ENCODE peak calls at places on chromosomes 5 and 9, in seven cellular contexts. One of them, this sample, is unnamed.

GRCh38 chr5:149895416-149896345 is 48.9 kb downstream of the PDE6A start:
- DNase-seq in fibroblast of lung: peak; percentile 55
- DNase-seq in cardiac muscle cell: no peak
- DNase-seq in OCI-LY7: no peak
- DNase-seq in colonic mucosa: no peak
- DNase-seq in right atrium auricular region: no peak
- DNase-seq in A549: no peak
- DNase-seq in this sample: no peak

GRCh38 chr5:127875235-127876021 is 172.2 kb downstream of the CCDC192 start:
- DNase-seq in fibroblast of lung: peak; percentile 56
- DNase-seq in A549: peak; percentile 93
- DNase-seq in colonic mucosa: peak; percentile 81
- DNase-seq in right atrium auricular region: no peak
- DNase-seq in cardiac muscle cell: peak; percentile 91
- DNase-seq in OCI-LY7: peak; percentile 60
- DNase-seq in this sample: peak; percentile 49

GRCh38 chr5:194603-195209 is 3.4 kb downstream of the LRRC14B start:
- DNase-seq in right atrium auricular region: no peak
- DNase-seq in fibroblast of lung: no peak
- DNase-seq in cardiac muscle cell: no peak
- DNase-seq in A549: no peak
- DNase-seq in OCI-LY7: no peak
- DNase-seq in colonic mucosa: no peak
- DNase-seq in this sample: peak; percentile 37

GRCh38 chr5:170553218-170553617 is 49.4 kb downstream of the KCNIP1 start:
- DNase-seq in colonic mucosa: no peak
- DNase-seq in fibroblast of lung: no peak
- DNase-seq in OCI-LY7: no peak
- DNase-seq in cardiac muscle cell: no peak
- DNase-seq in A549: no peak
- DNase-seq in right atrium auricular region: no peak
- DNase-seq in this sample: no peak

GRCh38 chr5:141814064-141814982 is 63.9 kb downstream of the PCDH1 start:
- DNase-seq in A549: peak; percentile 55
- DNase-seq in colonic mucosa: peak; percentile 75
- DNase-seq in right atrium auricular region: no peak
- DNase-seq in cardiac muscle cell: peak; percentile 70
- DNase-seq in fibroblast of lung: no peak
- DNase-seq in OCI-LY7: peak; percentile 43
- DNase-seq in this sample: no peak

GRCh38 chr9:110143969-110144545 is 63.9 kb downstream of the C9orf152 start:
- DNase-seq in OCI-LY7: peak; percentile 87
- DNase-seq in colonic mucosa: no peak
- DNase-seq in right atrium auricular region: no peak
- DNase-seq in cardiac muscle cell: peak; percentile 27
- DNase-seq in A549: no peak
- DNase-seq in fibroblast of lung: no peak
- DNase-seq in this sample: no peak

GRCh38 chr5:113503146-113503545 is 10.3 kb upstream of the YTHDC2 start:
- DNase-seq in fibroblast of lung: no peak
- DNase-seq in A549: no peak
- DNase-seq in right atrium auricular region: no peak
- DNase-seq in cardiac muscle cell: no peak
- DNase-seq in colonic mucosa: no peak
- DNase-seq in OCI-LY7: no peak
- DNase-seq in this sample: no peak

GRCh38 chr9:114587345-114588149 is at the start of gene ATP6V1G1:
- DNase-seq in A549: peak; percentile 99
- DNase-seq in cardiac muscle cell: peak; percentile 100
- DNase-seq in fibroblast of lung: peak; percentile 99
- DNase-seq in colonic mucosa: peak; percentile 100
- DNase-seq in right atrium auricular region: peak; percentile 100
- DNase-seq in OCI-LY7: peak; percentile 99
- DNase-seq in this sample: peak; percentile 100

GRCh38 chr5:31854625-31855526 is 215.9 kb downstream of the PDZD2 start:
- DNase-seq in OCI-LY7: no peak
- DNase-seq in A549: peak; percentile 20
- DNase-seq in cardiac muscle cell: peak; percentile 59
- DNase-seq in fibroblast of lung: peak; percentile 71
- DNase-seq in colonic mucosa: no peak
- DNase-seq in right atrium auricular region: peak; percentile 59
- DNase-seq in this sample: peak; percentile 50

GRCh38 chr5:179974281-179974945 is 66.7 kb upstream of the TBC1D9B start:
- DNase-seq in colonic mucosa: no peak
- DNase-seq in A549: no peak
- DNase-seq in cardiac muscle cell: no peak
- DNase-seq in OCI-LY7: no peak
- DNase-seq in right atrium auricular region: no peak
- DNase-seq in fibroblast of lung: no peak
- DNase-seq in this sample: no peak

GRCh38 chr9:110192531-110193326 is 15.2 kb downstream of the C9orf152 start:
- DNase-seq in fibroblast of lung: peak; percentile 88
- DNase-seq in right atrium auricular region: no peak
- DNase-seq in OCI-LY7: no peak
- DNase-seq in colonic mucosa: peak; percentile 35
- DNase-seq in cardiac muscle cell: no peak
- DNase-seq in A549: peak; percentile 23
- DNase-seq in this sample: no peak

GRCh38 chr9:121888438-121888775 is 204.7 kb downstream of the TTLL11 start:
- DNase-seq in colonic mucosa: no peak
- DNase-seq in OCI-LY7: no peak
- DNase-seq in right atrium auricular region: peak; percentile 69
- DNase-seq in fibroblast of lung: peak; percentile 91
- DNase-seq in A549: peak; percentile 26
- DNase-seq in cardiac muscle cell: no peak
- DNase-seq in this sample: no peak

GRCh38 chr9:114029311-114030170 is 48.6 kb downstream of the AMBP start:
- DNase-seq in OCI-LY7: no peak
- DNase-seq in A549: no peak
- DNase-seq in colonic mucosa: peak; percentile 15
- DNase-seq in right atrium auricular region: no peak
- DNase-seq in cardiac muscle cell: no peak
- DNase-seq in fibroblast of lung: no peak
- DNase-seq in this sample: no peak

GRCh38 chr5:112757468-112758208 is 20.0 kb downstream of the APC start:
- DNase-seq in A549: peak; percentile 65
- DNase-seq in cardiac muscle cell: peak; percentile 56
- DNase-seq in fibroblast of lung: peak; percentile 48
- DNase-seq in OCI-LY7: peak; percentile 74
- DNase-seq in colonic mucosa: no peak
- DNase-seq in right atrium auricular region: no peak
- DNase-seq in this sample: no peak

GRCh38 chr9:130451509-130452388 is 7.0 kb downstream of the ASS1 start:
- DNase-seq in cardiac muscle cell: peak; percentile 94
- DNase-seq in right atrium auricular region: peak; percentile 88
- DNase-seq in A549: peak; percentile 70
- DNase-seq in fibroblast of lung: peak; percentile 93
- DNase-seq in OCI-LY7: peak; percentile 16
- DNase-seq in colonic mucosa: peak; percentile 91
- DNase-seq in this sample: peak; percentile 96

GRCh38 chr9:72899734-72900477 is 52.9 kb downstream of the ALDH1A1 start:
- DNase-seq in OCI-LY7: no peak
- DNase-seq in colonic mucosa: no peak
- DNase-seq in fibroblast of lung: no peak
- DNase-seq in cardiac muscle cell: no peak
- DNase-seq in right atrium auricular region: no peak
- DNase-seq in A549: no peak
- DNase-seq in this sample: no peak

GRCh38 chr5:127564002-127564769 is 46.7 kb downstream of the PRRC1 start:
- DNase-seq in fibroblast of lung: peak; percentile 45
- DNase-seq in A549: peak; percentile 65
- DNase-seq in cardiac muscle cell: peak; percentile 74
- DNase-seq in colonic mucosa: peak; percentile 62
- DNase-seq in right atrium auricular region: no peak
- DNase-seq in OCI-LY7: peak; percentile 70
- DNase-seq in this sample: no peak

GRCh38 chr9:118961857-118962256 is 407.4 kb downstream of the BRINP1 start:
- DNase-seq in OCI-LY7: no peak
- DNase-seq in fibroblast of lung: peak; percentile 93
- DNase-seq in colonic mucosa: no peak
- DNase-seq in right atrium auricular region: no peak
- DNase-seq in A549: peak; percentile 2
- DNase-seq in cardiac muscle cell: peak; percentile 34
- DNase-seq in this sample: no peak

GRCh38 chr5:174618589-174618988 is 105.8 kb upstream of the MSX2 start:
- DNase-seq in colonic mucosa: no peak
- DNase-seq in right atrium auricular region: no peak
- DNase-seq in fibroblast of lung: no peak
- DNase-seq in cardiac muscle cell: peak; percentile 56
- DNase-seq in OCI-LY7: no peak
- DNase-seq in A549: no peak
- DNase-seq in this sample: no peak

GRCh38 chr5:64165500-64166200 is at the start of gene RNF180:
- DNase-seq in colonic mucosa: peak; percentile 33
- DNase-seq in right atrium auricular region: no peak
- DNase-seq in fibroblast of lung: peak; percentile 51
- DNase-seq in OCI-LY7: no peak
- DNase-seq in A549: peak; percentile 21
- DNase-seq in cardiac muscle cell: peak; percentile 74
- DNase-seq in this sample: peak; percentile 64

GRCh38 chr9:69918317-69918716 is 97.7 kb downstream of the CFAP95 start:
- DNase-seq in OCI-LY7: no peak
- DNase-seq in right atrium auricular region: no peak
- DNase-seq in A549: no peak
- DNase-seq in cardiac muscle cell: no peak
- DNase-seq in fibroblast of lung: no peak
- DNase-seq in colonic mucosa: no peak
- DNase-seq in this sample: peak; percentile 54

GRCh38 chr5:883475-884181 is 9.0 kb downstream of the BRD9 start:
- DNase-seq in right atrium auricular region: no peak
- DNase-seq in OCI-LY7: no peak
- DNase-seq in fibroblast of lung: no peak
- DNase-seq in colonic mucosa: no peak
- DNase-seq in A549: no peak
- DNase-seq in cardiac muscle cell: no peak
- DNase-seq in this sample: no peak

GRCh38 chr5:161547573-161548471 is 1.3 kb upstream of the GABRB2 start:
- DNase-seq in A549: peak; percentile 1
- DNase-seq in colonic mucosa: peak; percentile 61
- DNase-seq in right atrium auricular region: no peak
- DNase-seq in OCI-LY7: peak; percentile 29
- DNase-seq in cardiac muscle cell: peak; percentile 37
- DNase-seq in fibroblast of lung: no peak
- DNase-seq in this sample: no peak

GRCh38 chr5:115594343-115595047 is 7.8 kb downstream of the TICAM2 start:
- DNase-seq in OCI-LY7: no peak
- DNase-seq in right atrium auricular region: no peak
- DNase-seq in cardiac muscle cell: no peak
- DNase-seq in fibroblast of lung: peak; percentile 40
- DNase-seq in A549: no peak
- DNase-seq in colonic mucosa: no peak
- DNase-seq in this sample: no peak

GRCh38 chr9:112112941-112113399 is 62.1 kb downstream of the SUSD1 start:
- DNase-seq in OCI-LY7: peak; percentile 10
- DNase-seq in A549: peak; percentile 71
- DNase-seq in fibroblast of lung: no peak
- DNase-seq in cardiac muscle cell: peak; percentile 23
- DNase-seq in right atrium auricular region: no peak
- DNase-seq in colonic mucosa: peak; percentile 48
- DNase-seq in this sample: no peak

GRCh38 chr9:26172301-26172700 is 494.1 kb upstream of the TUSC1 start:
- DNase-seq in A549: no peak
- DNase-seq in fibroblast of lung: no peak
- DNase-seq in colonic mucosa: no peak
- DNase-seq in right atrium auricular region: no peak
- DNase-seq in cardiac muscle cell: no peak
- DNase-seq in OCI-LY7: no peak
- DNase-seq in this sample: no peak

GRCh38 chr9:129455151-129455995 is 165.5 kb downstream of the C9orf50 start:
- DNase-seq in cardiac muscle cell: no peak
- DNase-seq in colonic mucosa: no peak
- DNase-seq in A549: no peak
- DNase-seq in OCI-LY7: no peak
- DNase-seq in fibroblast of lung: no peak
- DNase-seq in right atrium auricular region: no peak
- DNase-seq in this sample: no peak

GRCh38 chr5:158388018-158388417 is 529.1 kb upstream of the CLINT1 start:
- DNase-seq in right atrium auricular region: no peak
- DNase-seq in colonic mucosa: no peak
- DNase-seq in A549: no peak
- DNase-seq in cardiac muscle cell: no peak
- DNase-seq in fibroblast of lung: no peak
- DNase-seq in OCI-LY7: no peak
- DNase-seq in this sample: no peak
- H3K4me1 ChIP-seq in right atrium auricular region: no peaks in the 10 kb centered on the region
- H3K4me1 ChIP-seq in colonic mucosa: no peaks in the 10 kb centered on the region
- H3K4me1 ChIP-seq in A549: peaks cover 19% of the 10 kb centered on the region
- H3K4me1 ChIP-seq in cardiac muscle cell: no peaks in the 10 kb centered on the region
- H3K4me1 ChIP-seq in fibroblast of lung: peaks cover 19% of the 10 kb centered on the region
- H3K4me1 ChIP-seq in OCI-LY7: peaks cover 11% of the 10 kb centered on the region
- H3K4me1 ChIP-seq in this sample: peaks cover 4% of the 10 kb centered on the region

DNA sequence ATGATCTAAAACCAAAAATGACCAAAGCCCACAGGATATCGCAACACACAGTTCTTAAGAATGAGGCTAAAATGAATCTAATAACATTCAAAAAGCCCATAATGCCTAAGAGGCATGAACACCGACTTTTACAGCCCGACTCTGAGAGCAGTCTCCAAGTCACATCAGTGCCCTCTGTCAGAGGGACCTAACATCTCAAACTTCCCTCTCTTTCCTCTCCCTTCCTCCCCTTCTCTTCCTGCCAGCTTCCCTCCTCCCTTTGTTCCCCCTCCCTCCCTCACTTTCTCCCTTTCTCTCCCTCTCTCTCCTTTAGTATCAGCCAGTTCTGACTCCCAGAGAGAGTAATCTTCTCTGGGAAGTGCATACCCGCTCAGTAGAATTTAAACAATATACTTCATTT is 154.4 kb downstream of the GLIS3 start:
- DNase-seq in right atrium auricular region: no peak
- DNase-seq in OCI-LY7: no peak
- DNase-seq in A549: peak; percentile 57
- DNase-seq in fibroblast of lung: no peak
- DNase-seq in cardiac muscle cell: no peak
- DNase-seq in colonic mucosa: no peak
- DNase-seq in this sample: no peak
- H3K27ac ChIP-seq in right atrium auricular region: peak overlapping the region; percentile 44
- H3K27ac ChIP-seq in OCI-LY7: no peak overlapping the region
- H3K27ac ChIP-seq in A549: peak overlapping the region; percentile 80
- H3K27ac ChIP-seq in fibroblast of lung: peak overlapping the region; percentile 86
- H3K27ac ChIP-seq in cardiac muscle cell: no peak overlapping the region
- H3K27ac ChIP-seq in colonic mucosa: no peak overlapping the region
- H3K27ac ChIP-seq in this sample: peak overlapping the region; percentile 47

GRCh38 chr9:19493845-19494244 is 85.0 kb downstream of the ACER2 start:
- DNase-seq in A549: no peak
- DNase-seq in OCI-LY7: no peak
- DNase-seq in fibroblast of lung: no peak
- DNase-seq in colonic mucosa: no peak
- DNase-seq in right atrium auricular region: no peak
- DNase-seq in cardiac muscle cell: no peak
- DNase-seq in this sample: no peak
- H3K4me3 ChIP-seq in A549: no peak overlapping the region
- H3K4me3 ChIP-seq in OCI-LY7: no peak overlapping the region
- H3K4me3 ChIP-seq in fibroblast of lung: peak overlapping the region; percentile 51
- H3K4me3 ChIP-seq in colonic mucosa: no peak overlapping the region
- H3K4me3 ChIP-seq in right atrium auricular region: peak overlapping the region; percentile 1
- H3K4me3 ChIP-seq in cardiac muscle cell: no peak overlapping the region
- H3K4me3 ChIP-seq in this sample: no peak overlapping the region

GRCh38 chr5:55437452-55437851 is 97.3 kb downstream of the PLPP1 start:
- DNase-seq in right atrium auricular region: no peak
- DNase-seq in fibroblast of lung: no peak
- DNase-seq in colonic mucosa: no peak
- DNase-seq in OCI-LY7: no peak
- DNase-seq in cardiac muscle cell: no peak
- DNase-seq in A549: no peak
- DNase-seq in this sample: no peak
- H3K4me1 ChIP-seq in right atrium auricular region: no peaks in the 10 kb centered on the region
- H3K4me1 ChIP-seq in fibroblast of lung: peaks cover 12% of the 10 kb centered on the region
- H3K4me1 ChIP-seq in colonic mucosa: peaks cover 7% of the 10 kb centered on the region
- H3K4me1 ChIP-seq in OCI-LY7: no peaks in the 10 kb centered on the region
- H3K4me1 ChIP-seq in cardiac muscle cell: peaks cover 41% of the 10 kb centered on the region
- H3K4me1 ChIP-seq in A549: peaks cover 37% of the 10 kb centered on the region
- H3K4me1 ChIP-seq in this sample: peaks cover 5% of the 10 kb centered on the region

GRCh38 chr9:35656340-35656739 is 1.5 kb downstream of the RMRP start:
- DNase-seq in cardiac muscle cell: no peak
- DNase-seq in fibroblast of lung: no peak
- DNase-seq in right atrium auricular region: no peak
- DNase-seq in OCI-LY7: no peak
- DNase-seq in A549: no peak
- DNase-seq in colonic mucosa: no peak
- DNase-seq in this sample: peak; percentile 53
- H3K27ac ChIP-seq in cardiac muscle cell: peak overlapping the region; percentile 99
- H3K27ac ChIP-seq in fibroblast of lung: no peak overlapping the region
- H3K27ac ChIP-seq in right atrium auricular region: no peak overlapping the region
- H3K27ac ChIP-seq in OCI-LY7: no peak overlapping the region
- H3K27ac ChIP-seq in A549: no peak overlapping the region
- H3K27ac ChIP-seq in colonic mucosa: no peak overlapping the region
- H3K27ac ChIP-seq in this sample: no peak overlapping the region

This sample was measured in aorta.